ENCODE peak calls at places on chromosome 1, in nine cellular contexts. M, O, N, S, G, R, V, D and L are unnamed samples.
A peak's percentile ranks its signal among the peaks of the same experiment; 100 is the strongest.

GRCh38 chr1:107782192-107782845 is 182.7 kb downstream of the VAV3 start:
- DNase-seq in M (no peak), O (peak; percentile 38), N (no peak), S (peak; percentile 49), G (peak; percentile 34), R (peak; percentile 27), V (peak; percentile 34), D (no peak), L (no peak)

GRCh38 chr1:215475719-215476525 is 91.2 kb upstream of the KCTD3 start:
- DNase-seq in M (no peak), O (no peak), N (no peak), S (no peak), G (no peak), R (no peak), V (no peak), D (no peak), L (no peak)

GRCh38 chr1:170461362-170461761 is 70.6 kb upstream of the GORAB start:
- DNase-seq in M (no peak), O (no peak), N (no peak), S (no peak), G (no peak), R (no peak), V (no peak), D (no peak), L (no peak)

GRCh38 chr1:15610167-15610566 is 7.1 kb upstream of the DDI2 start:
- DNase-seq in M (no peak), O (no peak), N (no peak), S (no peak), G (no peak), R (no peak), V (no peak), D (no peak), L (no peak)

GRCh38 chr1:2381741-2382620 is 9.4 kb downstream of the MORN1 start:
- DNase-seq in M (peak; percentile 54), O (peak; percentile 55), N (peak; percentile 96), S (no peak), G (peak; percentile 28), R (peak; percentile 93), V (peak; percentile 85), D (peak; percentile 39), L (peak; percentile 91)

GRCh38 chr1:30313584-30313983 is 409.8 kb downstream of the MATN1 start:
- DNase-seq in M (no peak), O (no peak), N (no peak), S (no peak), G (no peak), R (no peak), V (no peak), D (no peak), L (no peak)

GRCh38 chr1:109623601-109624161 is 4.0 kb downstream of the AMPD2 start:
- DNase-seq in M (peak; percentile 20), O (no peak), N (peak; percentile 15), S (peak; percentile 42), G (no peak), R (no peak), V (no peak), D (no peak), L (no peak)

GRCh38 chr1:243390315-243390875 is 134.6 kb downstream of the SDCCAG8 start:
- DNase-seq in M (no peak), O (no peak), N (no peak), S (no peak), G (no peak), R (no peak), V (peak; percentile 26), D (no peak), L (no peak)

GRCh38 chr1:20511518-20512428 is 3.8 kb upstream of the MUL1 start:
- DNase-seq in M (no peak), O (no peak), N (no peak), S (no peak), G (no peak), R (no peak), V (no peak), D (no peak), L (no peak)

GRCh38 chr1:38941093-38941492 is 537 bp downstream of the RHBDL2 start:
- DNase-seq in M (no peak), O (no peak), N (no peak), S (no peak), G (no peak), R (no peak), V (no peak), D (no peak), L (no peak)